ENCODE peak calls at places on chromosome 22, in four cellular contexts. L is neuronal stem cell, G is IMR-90, E is H1. J is an unnamed sample.

GRCh38 chr22:23278883-23279675 is 98.8 kb downstream of the BCR start:
- DNase-seq in L (no peak), G (no peak), E (no peak), J (no peak)

GRCh38 chr22:27032121-27032761 is 374.9 kb downstream of the MIAT start:
- DNase-seq in L (no peak), G (no peak), E (peak), J (no peak)

GRCh38 chr22:48720662-48721393 is 1106.8 kb downstream of the BRD1 start:
- DNase-seq in L (no peak), G (no peak), E (no peak), J (no peak)

GRCh38 chr22:27918351-27919221 is 470 bp downstream of the PITPNB start:
- DNase-seq in L (peak), G (peak), E (no peak), J (peak)

GRCh38 chr22:25751174-25751581 is 9.2 kb downstream of the MYO18B start:
- DNase-seq in L (no peak), G (no peak), E (no peak), J (no peak)

GRCh38 chr22:43078522-43078921 is 10.7 kb downstream of the TTLL1 start:
- DNase-seq in L (no peak), G (no peak), E (no peak), J (no peak)

GRCh38 chr22:39458443-39459083 is 1.8 kb downstream of the MGAT3 start:
- DNase-seq in L (no peak), G (no peak), E (no peak), J (no peak)

GRCh38 chr22:18078329-18079041 is 695 bp downstream of the PEX26 start:
- DNase-seq in L (no peak), G (peak), E (no peak), J (peak)

GRCh38 chr22:49956418-49956770 is 4.2 kb upstream of the PIM3 start:
- DNase-seq in L (no peak), G (no peak), E (no peak), J (no peak)

GRCh38 chr22:36613958-36614357 is 85.0 kb upstream of the EIF3D start:
- DNase-seq in L (no peak), G (peak), E (no peak), J (no peak)

GRCh38 chr22:39949964-39950737 is 10.0 kb upstream of the TMA7B start:
- DNase-seq in L (no peak), G (no peak), E (no peak), J (peak)

GRCh38 chr22:38432264-38432663 is 22.7 kb downstream of the KCNJ4 start:
- DNase-seq in L (no peak), G (no peak), E (no peak), J (no peak)

GRCh38 chr22:24444729-24445466 is 17.5 kb downstream of the ADORA2A start:
- DNase-seq in L (no peak), G (no peak), E (no peak), J (no peak)

GRCh38 chr22:35616043-35616442 is 1.1 kb downstream of the MB start:
- DNase-seq in L (no peak), G (no peak), E (no peak), J (peak)

GRCh38 chr22:38792833-38793232 is 1.1 kb downstream of the DNAL4 start:
- DNase-seq in L (no peak), G (peak), E (no peak), J (peak)

GRCh38 chr22:39462443-39463147 is 5.8 kb downstream of the MGAT3 start:
- DNase-seq in L (no peak), G (no peak), E (no peak), J (no peak)

GRCh38 chr22:49770454-49771265 is 57.0 kb downstream of the BRD1 start:
- DNase-seq in L (no peak), G (no peak), E (no peak), J (no peak)

GRCh38 chr22:17403906-17404305 is 34.6 kb downstream of the CECR2 start:
- DNase-seq in L (no peak), G (no peak), E (no peak), J (no peak)

GRCh38 chr22:42743501-42743991 is 22.9 kb upstream of the A4GALT start:
- DNase-seq in L (no peak), G (no peak), E (no peak), J (peak)

GRCh38 chr22:39125622-39126021 is 26.9 kb downstream of the CBX7 start:
- DNase-seq in L (no peak), G (no peak), E (no peak), J (no peak)

GRCh38 chr22:27867958-27868737 is 50.9 kb downstream of the PITPNB start:
- DNase-seq in L (no peak), G (no peak), E (no peak), J (no peak)

DNA sequence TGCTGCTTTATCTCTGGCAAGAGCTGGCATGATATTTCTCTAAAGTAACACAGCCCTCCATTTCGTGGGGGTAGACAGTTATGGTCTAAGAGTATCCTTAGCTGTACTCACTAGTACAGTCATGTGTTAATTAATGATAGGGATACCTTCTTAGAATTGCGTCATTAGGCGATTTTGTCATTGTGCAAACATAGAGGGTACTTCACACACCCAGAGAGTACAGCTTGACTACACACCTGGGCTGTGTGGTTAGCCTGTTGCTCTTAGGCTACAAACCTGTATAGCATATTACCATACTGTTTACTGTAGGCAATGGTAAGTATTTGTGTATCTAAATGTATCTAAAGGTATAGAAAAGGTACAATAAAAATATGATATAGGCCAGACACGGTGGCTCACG is 17.0 kb downstream of the XRCC6 start:
- DNase-seq in L (no peak), G (no peak), E (no peak), J (no peak)
- H4K91ac ChIP-seq in L (no peak), G (no peak), E (no peak), J (no peak)

DNA sequence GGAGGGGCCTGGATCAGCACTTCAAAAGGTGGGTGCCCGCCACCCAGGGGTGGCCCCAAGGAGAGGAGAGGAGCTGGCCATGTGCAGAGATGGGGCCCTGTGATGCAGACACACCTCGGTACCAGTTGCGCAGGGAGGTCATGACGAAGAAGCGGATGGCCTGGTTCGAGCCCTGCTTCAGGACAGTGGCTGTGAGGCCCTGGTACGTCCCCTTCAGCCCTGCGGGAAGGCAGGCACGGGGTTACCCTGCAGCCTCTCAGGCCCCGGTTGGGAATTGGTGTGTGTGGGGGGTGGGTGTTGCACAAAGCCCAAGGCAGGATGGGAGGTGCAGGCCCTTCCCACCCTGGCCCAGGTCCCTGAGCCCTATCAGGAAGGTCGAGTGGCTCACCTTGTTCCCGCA is 1.8 kb downstream of the SLC25A1 start:
- DNase-seq in L (no peak), G (no peak), E (no peak), J (no peak)
- H3K4me3 ChIP-seq in L (peak), G (no peak), E (no peak), J (peak)

GRCh38 chr22:31481129-31481528 is 8.5 kb downstream of the EIF4ENIF1 start:
- DNase-seq in L (no peak), G (no peak), E (no peak), J (no peak)
- H4K91ac ChIP-seq in L (no peak), G (no peak), E (no peak), J (no peak)

GRCh38 chr22:46614070-46614931 is 5.9 kb upstream of the GRAMD4 start:
- DNase-seq in L (no peak), G (no peak), E (no peak), J (no peak)

GRCh38 chr22:46611189-46611588 is 9.0 kb upstream of the GRAMD4 start:
- DNase-seq in L (no peak), G (no peak), E (no peak), J (no peak)

GRCh38 chr22:46612341-46612903 is 7.8 kb upstream of the GRAMD4 start:
- DNase-seq in L (no peak), G (no peak), E (no peak), J (no peak)

GRCh38 chr22:46612904-46613605 is 7.1 kb upstream of the GRAMD4 start:
- DNase-seq in L (no peak), G (no peak), E (no peak), J (peak)

GRCh38 chr22:46613606-46613997 is 6.6 kb upstream of the GRAMD4 start:
- DNase-seq in L (no peak), G (no peak), E (no peak), J (peak)
- H3K4me3 ChIP-seq in L (no peak), G (no peak), E (no peak), J (no peak)

DNA sequence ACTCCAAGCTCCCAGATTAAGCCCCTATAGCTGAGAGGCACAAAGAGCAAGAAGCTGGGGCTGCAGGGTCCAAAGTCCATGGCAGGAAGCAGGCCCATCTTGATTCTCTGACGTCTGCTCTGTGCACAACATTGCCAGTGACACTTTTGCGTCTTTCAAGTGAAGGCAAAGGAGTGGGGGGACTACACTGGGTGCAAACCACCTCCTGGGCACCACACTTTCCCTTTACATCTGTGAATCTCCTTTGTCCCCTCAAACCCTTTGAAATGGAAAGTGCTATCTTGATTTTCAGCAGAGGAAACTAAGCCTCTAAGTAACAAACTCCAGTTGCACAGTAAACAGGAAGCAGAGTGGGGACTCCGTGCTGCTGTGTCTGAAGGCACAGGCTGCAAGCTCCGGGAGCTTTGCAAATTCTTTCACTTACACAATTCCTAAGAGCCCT is 428.0 kb downstream of the LARGE1 start:
- DNase-seq in L (no peak), G (no peak), E (no peak), J (peak)
- H4K91ac ChIP-seq in L (no peak), G (no peak), E (no peak), J (peak)

GRCh38 chr22:45162531-45162930 is 1.2 kb upstream of the NUP50 start:
- DNase-seq in L (no peak), G (no peak), E (no peak), J (peak)
- H3K4me3 ChIP-seq in L (peak), G (no peak), E (peak), J (peak)